ENCODE peak calls at places on chromosomes 2 and 18, in seven cellular contexts. One of them, this sample, is unnamed.
A peak's percentile ranks its signal among the peaks of the same experiment; 100 is the strongest.

GRCh38 chr2:182301093-182301492 is 125.7 kb downstream of the PDE1A start:
- DNase-seq in cardiac muscle cell: peak; percentile 53
- DNase-seq in tibial nerve: no peak
- DNase-seq in adrenal gland: no peak
- DNase-seq in SK-N-SH: no peak
- DNase-seq in upper lobe of right lung: no peak
- DNase-seq in GM23248: peak; percentile 14
- DNase-seq in this sample: no peak

GRCh38 chr2:237341872-237342271 is 72.1 kb downstream of the COL6A3 start:
- DNase-seq in cardiac muscle cell: peak; percentile 33
- DNase-seq in tibial nerve: no peak
- DNase-seq in adrenal gland: peak; percentile 26
- DNase-seq in SK-N-SH: no peak
- DNase-seq in upper lobe of right lung: no peak
- DNase-seq in GM23248: peak; percentile 50
- DNase-seq in this sample: no peak

GRCh38 chr2:102514061-102514785 is 41.2 kb downstream of the SLC9A4 start:
- DNase-seq in cardiac muscle cell: peak; percentile 94
- DNase-seq in tibial nerve: no peak
- DNase-seq in adrenal gland: peak; percentile 54
- DNase-seq in SK-N-SH: no peak
- DNase-seq in upper lobe of right lung: no peak
- DNase-seq in GM23248: peak; percentile 92
- DNase-seq in this sample: no peak

GRCh38 chr2:172281648-172282576 is 145.5 kb upstream of the ITGA6 start:
- DNase-seq in cardiac muscle cell: peak; percentile 29
- DNase-seq in tibial nerve: no peak
- DNase-seq in adrenal gland: no peak
- DNase-seq in SK-N-SH: no peak
- DNase-seq in upper lobe of right lung: no peak
- DNase-seq in GM23248: peak; percentile 84
- DNase-seq in this sample: no peak

GRCh38 chr18:79911009-79911870 is 40.2 kb downstream of the SLC66A2 start:
- DNase-seq in cardiac muscle cell: no peak
- DNase-seq in tibial nerve: no peak
- DNase-seq in adrenal gland: no peak
- DNase-seq in SK-N-SH: no peak
- DNase-seq in upper lobe of right lung: peak; percentile 55
- DNase-seq in GM23248: no peak
- DNase-seq in this sample: no peak

GRCh38 chr2:134611316-134611715 is 107.5 kb downstream of the TMEM163 start:
- DNase-seq in cardiac muscle cell: no peak
- DNase-seq in tibial nerve: no peak
- DNase-seq in adrenal gland: no peak
- DNase-seq in SK-N-SH: no peak
- DNase-seq in upper lobe of right lung: no peak
- DNase-seq in GM23248: no peak
- DNase-seq in this sample: no peak

GRCh38 chr2:230865766-230866703 is 1.3 kb downstream of the ITM2C start:
- DNase-seq in cardiac muscle cell: peak; percentile 52
- DNase-seq in tibial nerve: no peak
- DNase-seq in adrenal gland: no peak
- DNase-seq in SK-N-SH: peak; percentile 81
- DNase-seq in upper lobe of right lung: no peak
- DNase-seq in GM23248: peak; percentile 41
- DNase-seq in this sample: peak; percentile 23

GRCh38 chr2:100274566-100275199 is 47.6 kb downstream of the LONRF2 start:
- DNase-seq in cardiac muscle cell: no peak
- DNase-seq in tibial nerve: no peak
- DNase-seq in adrenal gland: no peak
- DNase-seq in SK-N-SH: no peak
- DNase-seq in upper lobe of right lung: no peak
- DNase-seq in GM23248: no peak
- DNase-seq in this sample: no peak

GRCh38 chr2:16235747-16236146 is 295.4 kb downstream of the MYCN start:
- DNase-seq in cardiac muscle cell: no peak
- DNase-seq in tibial nerve: no peak
- DNase-seq in adrenal gland: no peak
- DNase-seq in SK-N-SH: no peak
- DNase-seq in upper lobe of right lung: no peak
- DNase-seq in GM23248: no peak
- DNase-seq in this sample: no peak

GRCh38 chr2:39678170-39678569 is 12.5 kb downstream of the TMEM178A start:
- DNase-seq in cardiac muscle cell: no peak
- DNase-seq in tibial nerve: no peak
- DNase-seq in adrenal gland: no peak
- DNase-seq in SK-N-SH: no peak
- DNase-seq in upper lobe of right lung: no peak
- DNase-seq in GM23248: no peak
- DNase-seq in this sample: no peak

GRCh38 chr18:43571078-43571689 is 293.9 kb upstream of the SYT4 start:
- DNase-seq in cardiac muscle cell: peak; percentile 69
- DNase-seq in tibial nerve: no peak
- DNase-seq in adrenal gland: peak; percentile 59
- DNase-seq in SK-N-SH: peak; percentile 40
- DNase-seq in upper lobe of right lung: no peak
- DNase-seq in GM23248: peak; percentile 58
- DNase-seq in this sample: no peak

GRCh38 chr2:127424598-127425379 is 6.6 kb downstream of the PROC start:
- DNase-seq in cardiac muscle cell: no peak
- DNase-seq in tibial nerve: no peak
- DNase-seq in adrenal gland: no peak
- DNase-seq in SK-N-SH: no peak
- DNase-seq in upper lobe of right lung: no peak
- DNase-seq in GM23248: no peak
- DNase-seq in this sample: no peak

GRCh38 chr2:163711244-163711643 is 24.6 kb downstream of the FIGN start:
- DNase-seq in cardiac muscle cell: no peak
- DNase-seq in tibial nerve: no peak
- DNase-seq in adrenal gland: peak; percentile 33
- DNase-seq in SK-N-SH: no peak
- DNase-seq in upper lobe of right lung: no peak
- DNase-seq in GM23248: no peak
- DNase-seq in this sample: no peak

GRCh38 chr2:12326449-12327190 is 390.1 kb upstream of the TRIB2 start:
- DNase-seq in cardiac muscle cell: no peak
- DNase-seq in tibial nerve: no peak
- DNase-seq in adrenal gland: no peak
- DNase-seq in SK-N-SH: no peak
- DNase-seq in upper lobe of right lung: no peak
- DNase-seq in GM23248: no peak
- DNase-seq in this sample: no peak

GRCh38 chr2:178241852-178242551 is 47.7 kb downstream of the OSBPL6 start:
- DNase-seq in cardiac muscle cell: peak; percentile 96
- DNase-seq in tibial nerve: peak; percentile 18
- DNase-seq in adrenal gland: peak; percentile 62
- DNase-seq in SK-N-SH: peak; percentile 37
- DNase-seq in upper lobe of right lung: no peak
- DNase-seq in GM23248: peak; percentile 95
- DNase-seq in this sample: no peak

GRCh38 chr2:100889286-100889685 is 69.3 kb downstream of the NPAS2 start:
- DNase-seq in cardiac muscle cell: no peak
- DNase-seq in tibial nerve: no peak
- DNase-seq in adrenal gland: no peak
- DNase-seq in SK-N-SH: no peak
- DNase-seq in upper lobe of right lung: no peak
- DNase-seq in GM23248: no peak
- DNase-seq in this sample: no peak

GRCh38 chr18:59560556-59560955 is 136.7 kb downstream of the CCBE1 start:
- DNase-seq in cardiac muscle cell: no peak
- DNase-seq in tibial nerve: no peak
- DNase-seq in adrenal gland: no peak
- DNase-seq in SK-N-SH: no peak
- DNase-seq in upper lobe of right lung: no peak
- DNase-seq in GM23248: peak; percentile 28
- DNase-seq in this sample: no peak

GRCh38 chr2:239598732-239599090 is 197.9 kb upstream of the HDAC4 start:
- DNase-seq in cardiac muscle cell: no peak
- DNase-seq in tibial nerve: no peak
- DNase-seq in adrenal gland: no peak
- DNase-seq in SK-N-SH: no peak
- DNase-seq in upper lobe of right lung: peak; percentile 34
- DNase-seq in GM23248: no peak
- DNase-seq in this sample: no peak
- H3K27ac ChIP-seq in cardiac muscle cell: no peak overlapping the region
- H3K27ac ChIP-seq in tibial nerve: no peak overlapping the region
- H3K27ac ChIP-seq in adrenal gland: no peak overlapping the region
- H3K27ac ChIP-seq in SK-N-SH: no peak overlapping the region
- H3K27ac ChIP-seq in upper lobe of right lung: no peak overlapping the region
- H3K27ac ChIP-seq in GM23248: no peak overlapping the region
- H3K27ac ChIP-seq in this sample: no peak overlapping the region

GRCh38 chr2:216693414-216694100 is 1.8 kb downstream of the IGFBP5 start:
- DNase-seq in cardiac muscle cell: no peak
- DNase-seq in tibial nerve: no peak
- DNase-seq in adrenal gland: no peak
- DNase-seq in SK-N-SH: no peak
- DNase-seq in upper lobe of right lung: no peak
- DNase-seq in GM23248: no peak
- DNase-seq in this sample: no peak
- H3K4me3 ChIP-seq in cardiac muscle cell: peak overlapping the region; percentile 75
- H3K4me3 ChIP-seq in tibial nerve: peak overlapping the region; percentile 69
- H3K4me3 ChIP-seq in adrenal gland: peak overlapping the region; percentile 27
- H3K4me3 ChIP-seq in SK-N-SH: peak overlapping the region; percentile 66
- H3K4me3 ChIP-seq in upper lobe of right lung: peak overlapping the region; percentile 46
- H3K4me3 ChIP-seq in GM23248: peak overlapping the region; percentile 81
- H3K4me3 ChIP-seq in this sample: peak overlapping the region; percentile 48

GRCh38 chr2:71604709-71605085 is 151.3 kb downstream of the DYSF start:
- DNase-seq in cardiac muscle cell: no peak
- DNase-seq in tibial nerve: peak; percentile 4
- DNase-seq in adrenal gland: no peak
- DNase-seq in SK-N-SH: no peak
- DNase-seq in upper lobe of right lung: peak; percentile 36
- DNase-seq in GM23248: no peak
- DNase-seq in this sample: no peak
- H3K4me1 ChIP-seq in cardiac muscle cell: no peaks in the 10 kb centered on the region
- H3K4me1 ChIP-seq in tibial nerve: no peaks in the 10 kb centered on the region
- H3K4me1 ChIP-seq in adrenal gland: peaks cover 3% of the 10 kb centered on the region
- H3K4me1 ChIP-seq in SK-N-SH: peaks cover 9% of the 10 kb centered on the region
- H3K4me1 ChIP-seq in upper lobe of right lung: peaks cover 18% of the 10 kb centered on the region
- H3K4me1 ChIP-seq in GM23248: peaks cover 14% of the 10 kb centered on the region
- H3K4me1 ChIP-seq in this sample: no peaks in the 10 kb centered on the region

DNA sequence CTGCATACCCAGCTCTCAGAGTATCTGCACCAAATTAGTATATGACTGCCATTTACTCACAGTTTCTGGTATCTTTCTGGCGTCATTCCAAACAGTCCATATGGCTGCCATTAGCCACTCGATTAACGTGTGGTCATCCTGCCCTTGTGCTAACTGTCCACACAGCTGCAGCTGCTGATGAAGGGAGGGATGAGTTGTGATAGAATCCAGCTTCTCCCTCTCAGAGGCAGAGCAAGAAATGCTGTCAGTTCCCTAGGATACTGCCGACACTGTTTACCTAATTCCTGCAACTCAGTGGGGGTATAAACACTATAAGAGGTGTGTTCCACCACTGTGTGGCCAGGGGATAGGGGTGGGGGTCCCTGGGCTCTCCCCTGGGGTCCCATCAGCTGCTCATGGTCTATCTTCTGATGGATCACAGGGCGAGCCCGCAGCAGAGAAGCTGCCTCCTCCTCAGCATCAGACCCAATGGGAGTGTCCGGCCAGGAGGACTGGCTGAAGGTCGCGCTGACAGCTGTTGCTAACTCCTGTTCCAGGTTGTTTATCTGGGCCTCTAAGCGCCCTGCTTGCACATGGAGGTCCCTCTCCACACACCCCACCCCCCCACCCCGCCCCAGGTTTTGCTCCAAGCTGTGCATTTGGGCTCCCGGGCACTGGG is 17.3 kb upstream of the KLHL23 start:
- DNase-seq in cardiac muscle cell: peak; percentile 67
- DNase-seq in tibial nerve: no peak
- DNase-seq in adrenal gland: no peak
- DNase-seq in SK-N-SH: peak; percentile 73
- DNase-seq in upper lobe of right lung: no peak
- DNase-seq in GM23248: peak; percentile 67
- DNase-seq in this sample: no peak
- H3K27ac ChIP-seq in cardiac muscle cell: no peak overlapping the region
- H3K27ac ChIP-seq in tibial nerve: no peak overlapping the region
- H3K27ac ChIP-seq in adrenal gland: no peak overlapping the region
- H3K27ac ChIP-seq in SK-N-SH: peak overlapping the region; percentile 100
- H3K27ac ChIP-seq in upper lobe of right lung: no peak overlapping the region
- H3K27ac ChIP-seq in GM23248: no peak overlapping the region
- H3K27ac ChIP-seq in this sample: no peak overlapping the region

This sample was measured in effector memory CD4-positive, alpha-beta T cell.